ENCODE peak calls at places on chromosomes 7 and 10, in eight cellular contexts. G is upper lobe of right lung, Y is uterus, Q is GM12864, E is lower lobe of right lung, L is AG10803, X is fibroblast of mammary gland, P is fibroblast of lung. O is an unnamed sample.

GRCh38 chr10:59971915-59972314 is 65.6 kb upstream of the CCDC6 start:
- DNase-seq in G (no peak), Y (no peak), Q (no peak), E (no peak), L (peak), X (peak), P (peak), O (peak)

GRCh38 chr7:101816499-101817030 is 861 bp upstream of the CUX1 start:
- DNase-seq in G (peak), Y (peak), Q (no peak), E (peak), L (peak), X (peak), P (peak), O (peak)

GRCh38 chr10:105413997-105414396 is 772.9 kb downstream of the SORCS3 start:
- DNase-seq in G (no peak), Y (no peak), Q (no peak), E (no peak), L (no peak), X (no peak), P (no peak), O (no peak)

GRCh38 chr10:74854610-74855009 is 28.2 kb downstream of the KAT6B start:
- DNase-seq in G (no peak), Y (no peak), Q (no peak), E (no peak), L (peak), X (no peak), P (no peak), O (peak)

GRCh38 chr7:100053201-100053600 is 3.6 kb downstream of the ZSCAN21 start:
- DNase-seq in G (no peak), Y (no peak), Q (peak), E (no peak), L (peak), X (peak), P (peak), O (peak)

GRCh38 chr10:102347236-102347828 is 48.2 kb upstream of the NFKB2 start:
- DNase-seq in G (no peak), Y (peak), Q (no peak), E (peak), L (peak), X (peak), P (peak), O (peak)

GRCh38 chr10:121495719-121496118 is 102.5 kb downstream of the FGFR2 start:
- DNase-seq in G (peak), Y (no peak), Q (no peak), E (peak), L (no peak), X (no peak), P (no peak), O (no peak)

GRCh38 chr10:104028146-104028545 is 57.5 kb downstream of the COL17A1 start:
- DNase-seq in G (no peak), Y (no peak), Q (no peak), E (no peak), L (peak), X (peak), P (peak), O (peak)

GRCh38 chr7:109179601-109180000 is 609.9 kb downstream of the DNAJB9 start:
- DNase-seq in G (no peak), Y (no peak), Q (no peak), E (no peak), L (no peak), X (no peak), P (no peak), O (no peak)

GRCh38 chr7:40298421-40298820 is 163.6 kb downstream of the SUGCT start:
- DNase-seq in G (no peak), Y (no peak), Q (no peak), E (no peak), L (peak), X (peak), P (peak), O (peak)

GRCh38 chr7:123666492-123666891 is 10.8 kb downstream of the LMOD2 start:
- DNase-seq in G (no peak), Y (no peak), Q (no peak), E (no peak), L (no peak), X (no peak), P (no peak), O (no peak)

GRCh38 chr10:111973826-111974225 is 209.7 kb downstream of the GPAM start:
- DNase-seq in G (no peak), Y (no peak), Q (no peak), E (no peak), L (no peak), X (no peak), P (no peak), O (no peak)

GRCh38 chr10:102729090-102730026 is 14.4 kb upstream of the WBP1L start:
- DNase-seq in G (peak), Y (peak), Q (no peak), E (peak), L (peak), X (peak), P (peak), O (peak)

GRCh38 chr10:75405201-75406143 is 3.9 kb upstream of the ZNF503 start:
- DNase-seq in G (peak), Y (peak), Q (no peak), E (peak), L (no peak), X (no peak), P (peak), O (no peak)

GRCh38 chr10:4141471-4141870 is 356.5 kb upstream of the KLF6 start:
- DNase-seq in G (no peak), Y (no peak), Q (no peak), E (no peak), L (peak), X (peak), P (peak), O (peak)

GRCh38 chr10:101901340-101901739 is 57.7 kb upstream of the KCNIP2 start:
- DNase-seq in G (no peak), Y (no peak), Q (peak), E (no peak), L (no peak), X (no peak), P (no peak), O (no peak)

GRCh38 chr7:131336956-131337355 is 9.3 kb downstream of the MKLN1 start:
- DNase-seq in G (no peak), Y (no peak), Q (no peak), E (no peak), L (peak), X (peak), P (peak), O (peak)

GRCh38 chr7:143407296-143408246 is 1.1 kb downstream of the EPHA1 start:
- DNase-seq in G (no peak), Y (no peak), Q (no peak), E (no peak), L (no peak), X (no peak), P (no peak), O (no peak)

GRCh38 chr10:122121059-122121458 is 132.1 kb downstream of the TACC2 start:
- DNase-seq in G (peak), Y (no peak), Q (no peak), E (peak), L (no peak), X (no peak), P (no peak), O (no peak)

GRCh38 chr7:116727432-116728009 is 55.5 kb downstream of the MET start:
- DNase-seq in G (no peak), Y (no peak), Q (no peak), E (no peak), L (no peak), X (no peak), P (no peak), O (no peak)

GRCh38 chr7:140042386-140042670 is 20.4 kb downstream of the PARP12 start:
- DNase-seq in G (no peak), Y (no peak), Q (no peak), E (no peak), L (no peak), X (no peak), P (no peak), O (no peak)

GRCh38 chr10:79487296-79488194 is 24.8 kb upstream of the EIF5AL1 start:
- DNase-seq in G (peak), Y (peak), Q (peak), E (peak), L (peak), X (peak), P (peak), O (peak)

GRCh38 chr10:60282771-60283353 is 106.8 kb downstream of the ANK3 start:
- DNase-seq in G (no peak), Y (no peak), Q (no peak), E (no peak), L (peak), X (peak), P (peak), O (peak)

GRCh38 chr7:5005066-5005465 is 40.6 kb upstream of the RBAK start:
- DNase-seq in G (no peak), Y (no peak), Q (no peak), E (no peak), L (no peak), X (no peak), P (no peak), O (no peak)

GRCh38 chr10:28715246-28715645 is 37.9 kb downstream of the BAMBI start:
- DNase-seq in G (no peak), Y (no peak), Q (no peak), E (no peak), L (peak), X (no peak), P (no peak), O (no peak)

GRCh38 chr10:116733566-116733965 is 8.8 kb downstream of the HSPA12A start:
- DNase-seq in G (no peak), Y (no peak), Q (no peak), E (no peak), L (peak), X (peak), P (peak), O (no peak)

GRCh38 chr10:116740971-116741370 is 1.4 kb downstream of the HSPA12A start:
- DNase-seq in G (no peak), Y (no peak), Q (no peak), E (no peak), L (no peak), X (no peak), P (no peak), O (no peak)

GRCh38 chr10:116741391-116742351 is 695 bp downstream of the HSPA12A start:
- DNase-seq in G (no peak), Y (peak), Q (no peak), E (no peak), L (peak), X (no peak), P (no peak), O (no peak)

GRCh38 chr10:116738359-116738738 is 4.0 kb downstream of the HSPA12A start:
- DNase-seq in G (no peak), Y (no peak), Q (no peak), E (no peak), L (no peak), X (no peak), P (no peak), O (no peak)

GRCh38 chr10:116737582-116738358 is 4.6 kb downstream of the HSPA12A start:
- DNase-seq in G (no peak), Y (no peak), Q (no peak), E (no peak), L (no peak), X (no peak), P (no peak), O (peak)
- TF ChIP-seq CTCF in G (peak), Y (no peak), Q (peak), E (no peak), L (peak), X (peak), P (peak), O (peak)

GRCh38 chr7:43112088-43112940 is at the start of gene HECW1:
- DNase-seq in G (no peak), Y (no peak), Q (no peak), E (no peak), L (no peak), X (no peak), P (no peak), O (no peak)
- H3K4me3 ChIP-seq in G (peak), Y (peak), Q (peak), E (peak), L (peak), X (peak), P (peak), O (peak)

GRCh38 chr7:135411098-135411497 is 98.8 kb downstream of the CNOT4 start:
- DNase-seq in G (no peak), Y (no peak), Q (no peak), E (no peak), L (no peak), X (no peak), P (no peak), O (no peak)

GRCh38 chr7:135414208-135414607 is 95.7 kb downstream of the CNOT4 start:
- DNase-seq in G (no peak), Y (no peak), Q (no peak), E (no peak), L (no peak), X (no peak), P (no peak), O (no peak)

GRCh38 chr7:135416431-135416830 is 93.5 kb downstream of the CNOT4 start:
- DNase-seq in G (no peak), Y (no peak), Q (no peak), E (no peak), L (no peak), X (no peak), P (no peak), O (no peak)

GRCh38 chr7:135410546-135410942 is 99.4 kb downstream of the CNOT4 start:
- DNase-seq in G (no peak), Y (no peak), Q (no peak), E (no peak), L (no peak), X (no peak), P (no peak), O (no peak)

DNA sequence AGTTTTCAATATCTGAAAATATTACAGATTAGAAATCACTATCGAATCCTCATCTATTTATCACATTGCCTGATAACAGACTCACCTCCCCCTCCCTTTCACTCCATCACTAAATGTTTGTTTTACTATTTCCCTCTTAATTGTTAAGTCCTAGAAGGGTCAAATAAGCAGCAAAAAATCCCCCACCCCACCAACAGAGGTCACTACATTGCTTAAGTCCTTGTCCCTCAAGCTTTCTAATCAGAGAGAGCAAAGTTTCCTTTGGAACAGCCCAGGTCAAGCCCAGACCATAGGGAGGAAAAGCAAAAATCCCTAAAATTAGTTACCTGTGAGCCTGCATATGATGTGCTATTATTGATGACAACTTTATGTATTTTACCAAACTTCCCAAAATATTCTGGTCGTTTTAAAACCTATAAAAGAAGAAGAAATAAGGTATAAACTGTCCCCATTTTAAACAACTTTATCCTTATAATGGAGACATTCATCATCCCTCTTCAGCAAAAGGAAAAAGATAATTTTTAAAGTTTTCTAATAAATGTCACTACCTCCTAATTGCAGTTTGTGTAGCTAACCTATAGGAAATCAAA is 95.0 kb downstream of the CNOT4 start:
- DNase-seq in G (no peak), Y (no peak), Q (peak), E (no peak), L (peak), X (peak), P (peak), O (peak)
- TF ChIP-seq CTCF in G (peak), Y (no peak), Q (peak), E (peak), L (peak), X (peak), P (peak), O (peak)

GRCh38 chr10:125880719-125881118 is 373 bp downstream of the DHX32 start:
- DNase-seq in G (no peak), Y (no peak), Q (no peak), E (no peak), L (no peak), X (no peak), P (no peak), O (peak)
- H3K4me3 ChIP-seq in G (no peak), Y (no peak), Q (no peak), E (no peak), L (no peak), X (no peak), P (no peak), O (no peak)

GRCh38 chr10:84238909-84239308 is 2.4 kb downstream of the LRIT1 start:
- DNase-seq in G (no peak), Y (no peak), Q (no peak), E (no peak), L (no peak), X (no peak), P (no peak), O (no peak)

GRCh38 chr10:84234508-84234907 is 6.8 kb downstream of the LRIT1 start:
- DNase-seq in G (no peak), Y (no peak), Q (no peak), E (no peak), L (no peak), X (no peak), P (no peak), O (no peak)

GRCh38 chr10:84236807-84237198 is 4.5 kb downstream of the LRIT1 start:
- DNase-seq in G (no peak), Y (no peak), Q (no peak), E (no peak), L (no peak), X (no peak), P (no peak), O (no peak)

GRCh38 chr10:84235096-84235495 is 6.2 kb downstream of the LRIT1 start:
- DNase-seq in G (no peak), Y (no peak), Q (no peak), E (no peak), L (no peak), X (no peak), P (no peak), O (no peak)

GRCh38 chr10:84237199-84238051 is 3.9 kb downstream of the LRIT1 start:
- DNase-seq in G (no peak), Y (no peak), Q (no peak), E (no peak), L (no peak), X (no peak), P (no peak), O (no peak)
- TF ChIP-seq CTCF in G (no peak), Y (no peak), Q (peak), E (peak), L (no peak), X (no peak), P (no peak), O (peak)

GRCh38 chr10:86506499-86506898 is 15.1 kb downstream of the WAPL start:
- DNase-seq in G (no peak), Y (no peak), Q (no peak), E (no peak), L (no peak), X (no peak), P (no peak), O (peak)
- H3K4me3 ChIP-seq in G (no peak), Y (no peak), Q (no peak), E (no peak), L (no peak), X (no peak), P (no peak), O (no peak)